ENCODE peak calls at places on chromosome 6, in nine cellular contexts. U, T, J, D, W, R, V, I and E are unnamed samples.

GRCh38 chr6:40845588-40845987 is 193.4 kb downstream of the UNC5CL start:
- DNase-seq in U (peak), T (peak), J (no peak), D (peak), W (peak), R (peak), V (peak), I (no peak), E (peak)

GRCh38 chr6:84522135-84522535 is 242.3 kb downstream of the TBX18 start:
- DNase-seq in U (peak), T (peak), J (no peak), D (no peak), W (peak), R (peak), V (peak), I (no peak), E (peak)

GRCh38 chr6:31585531-31585930 is 546 bp upstream of the LST1 start:
- DNase-seq in U (no peak), T (no peak), J (no peak), D (no peak), W (no peak), R (no peak), V (no peak), I (no peak), E (peak)

GRCh38 chr6:125957845-125958244 is 1.3 kb downstream of the HINT3 start:
- DNase-seq in U (peak), T (no peak), J (no peak), D (no peak), W (peak), R (peak), V (no peak), I (no peak), E (peak)

GRCh38 chr6:34544776-34545471 is 11.2 kb downstream of the SPDEF start:
- DNase-seq in U (no peak), T (no peak), J (no peak), D (peak), W (peak), R (no peak), V (no peak), I (no peak), E (no peak)

GRCh38 chr6:146543211-146543939 is at the start of gene RAB32:
- DNase-seq in U (peak), T (peak), J (peak), D (peak), W (peak), R (peak), V (peak), I (peak), E (peak)

GRCh38 chr6:119881416-119881815 is 531.9 kb upstream of the MAN1A1 start:
- DNase-seq in U (peak), T (no peak), J (no peak), D (no peak), W (peak), R (peak), V (peak), I (no peak), E (no peak)

GRCh38 chr6:134936927-134937326 is 13.0 kb downstream of the ALDH8A1 start:
- DNase-seq in U (no peak), T (peak), J (no peak), D (no peak), W (peak), R (peak), V (no peak), I (no peak), E (peak)

GRCh38 chr6:117143647-117144046 is 121.7 kb upstream of the VGLL2 start:
- DNase-seq in U (no peak), T (no peak), J (no peak), D (no peak), W (no peak), R (no peak), V (no peak), I (no peak), E (no peak)

GRCh38 chr6:34095741-34096140 is 50.1 kb downstream of the GRM4 start:
- DNase-seq in U (no peak), T (no peak), J (no peak), D (no peak), W (no peak), R (no peak), V (no peak), I (no peak), E (no peak)

GRCh38 chr6:37891072-37891471 is 71.5 kb downstream of the ZFAND3 start:
- DNase-seq in U (no peak), T (no peak), J (no peak), D (no peak), W (no peak), R (no peak), V (no peak), I (no peak), E (no peak)

GRCh38 chr6:72552938-72553337 is 68.9 kb upstream of the KCNQ5 start:
- DNase-seq in U (no peak), T (no peak), J (no peak), D (no peak), W (peak), R (peak), V (peak), I (no peak), E (peak)

GRCh38 chr6:21441386-21441785 is 152.2 kb upstream of the SOX4 start:
- DNase-seq in U (no peak), T (no peak), J (no peak), D (no peak), W (peak), R (no peak), V (peak), I (no peak), E (no peak)

GRCh38 chr6:783966-784365 is 91.0 kb upstream of the EXOC2 start:
- DNase-seq in U (no peak), T (no peak), J (no peak), D (no peak), W (no peak), R (no peak), V (peak), I (no peak), E (no peak)

GRCh38 chr6:36688534-36689075 is 9.0 kb upstream of the RAB44 start:
- DNase-seq in U (no peak), T (no peak), J (no peak), D (no peak), W (peak), R (peak), V (no peak), I (no peak), E (no peak)

GRCh38 chr6:118881440-118882313 is 12.3 kb upstream of the ASF1A start:
- DNase-seq in U (no peak), T (no peak), J (no peak), D (no peak), W (no peak), R (no peak), V (no peak), I (no peak), E (no peak)

GRCh38 chr6:16168858-16169257 is 40.0 kb downstream of the MYLIP start:
- DNase-seq in U (no peak), T (no peak), J (no peak), D (no peak), W (peak), R (peak), V (peak), I (no peak), E (no peak)

GRCh38 chr6:82906489-82906888 is 159.2 kb downstream of the UBE3D start:
- DNase-seq in U (no peak), T (peak), J (no peak), D (no peak), W (peak), R (peak), V (no peak), I (no peak), E (no peak)

GRCh38 chr6:99592900-99593299 is 13.7 kb upstream of the PRDM13 start:
- DNase-seq in U (no peak), T (no peak), J (no peak), D (no peak), W (peak), R (peak), V (no peak), I (no peak), E (no peak)

GRCh38 chr6:9126845-9127560 is 691.7 kb upstream of the SLC35B3 start:
- DNase-seq in U (peak), T (peak), J (no peak), D (no peak), W (peak), R (peak), V (peak), I (no peak), E (peak)

GRCh38 chr6:33166811-33167210 is 25.5 kb downstream of the COL11A2 start:
- DNase-seq in U (no peak), T (no peak), J (no peak), D (no peak), W (no peak), R (no peak), V (no peak), I (no peak), E (no peak)

GRCh38 chr6:78995946-78996345 is 82.1 kb downstream of the PHIP start:
- DNase-seq in U (no peak), T (no peak), J (no peak), D (no peak), W (peak), R (peak), V (peak), I (no peak), E (no peak)

GRCh38 chr6:167647333-167647732 is 179.4 kb upstream of the AFDN start:
- DNase-seq in U (no peak), T (no peak), J (no peak), D (no peak), W (peak), R (no peak), V (no peak), I (no peak), E (no peak)

GRCh38 chr6:132404736-132405135 is 3.5 kb upstream of the MOXD1 start:
- DNase-seq in U (no peak), T (no peak), J (no peak), D (no peak), W (peak), R (no peak), V (peak), I (no peak), E (no peak)

GRCh38 chr6:41359617-41360313 is 24.4 kb downstream of the NCR2 start:
- DNase-seq in U (no peak), T (no peak), J (no peak), D (no peak), W (no peak), R (no peak), V (no peak), I (no peak), E (no peak)

GRCh38 chr6:31826793-31827285 is 699 bp upstream of the HSPA1B start:
- DNase-seq in U (peak), T (no peak), J (no peak), D (peak), W (no peak), R (peak), V (no peak), I (peak), E (peak)

GRCh38 chr6:83592770-83593394 is 80.5 kb downstream of the PRSS35 start:
- DNase-seq in U (peak), T (no peak), J (peak), D (no peak), W (peak), R (peak), V (peak), I (no peak), E (peak)

GRCh38 chr6:42017021-42017643 is 33.2 kb upstream of the TAF8 start:
- DNase-seq in U (peak), T (peak), J (peak), D (no peak), W (peak), R (peak), V (peak), I (no peak), E (peak)

GRCh38 chr6:113980937-113981554 is 10.1 kb upstream of the HDAC2 start:
- DNase-seq in U (peak), T (no peak), J (peak), D (peak), W (peak), R (peak), V (no peak), I (no peak), E (no peak)

GRCh38 chr6:161342039-161342438 is 68.2 kb upstream of the AGPAT4 start:
- DNase-seq in U (no peak), T (no peak), J (no peak), D (no peak), W (no peak), R (no peak), V (no peak), I (no peak), E (no peak)

GRCh38 chr6:98827295-98828159 is 6.8 kb upstream of the POU3F2 start:
- DNase-seq in U (no peak), T (no peak), J (peak), D (peak), W (no peak), R (no peak), V (no peak), I (no peak), E (no peak)

GRCh38 chr6:6758915-6759654 is 170.6 kb downstream of the LY86 start:
- DNase-seq in U (peak), T (peak), J (peak), D (peak), W (peak), R (peak), V (peak), I (no peak), E (peak)

GRCh38 chr6:116060572-116061283 is at the start of gene FRK:
- DNase-seq in U (no peak), T (no peak), J (no peak), D (no peak), W (peak), R (peak), V (peak), I (no peak), E (peak)

GRCh38 chr6:105468850-105469249 is 66.0 kb upstream of the PREP start:
- DNase-seq in U (no peak), T (no peak), J (no peak), D (no peak), W (no peak), R (no peak), V (no peak), I (no peak), E (no peak)

GRCh38 chr6:72621243-72622093 is at the start of gene KCNQ5:
- DNase-seq in U (no peak), T (no peak), J (peak), D (peak), W (peak), R (peak), V (no peak), I (no peak), E (peak)

GRCh38 chr6:43673444-43674063 is 14.0 kb downstream of the MRPS18A start:
- DNase-seq in U (peak), T (no peak), J (no peak), D (no peak), W (no peak), R (no peak), V (no peak), I (no peak), E (no peak)

GRCh38 chr6:12011276-12012112 is 618 bp upstream of the HIVEP1 start:
- DNase-seq in U (peak), T (peak), J (peak), D (peak), W (peak), R (peak), V (peak), I (peak), E (peak)

GRCh38 chr6:118724211-118724610 is 72.8 kb upstream of the CEP85L start:
- DNase-seq in U (no peak), T (no peak), J (no peak), D (no peak), W (peak), R (no peak), V (no peak), I (no peak), E (no peak)

GRCh38 chr6:47647188-47647587 is 51.2 kb upstream of the ADGRF4 start:
- DNase-seq in U (no peak), T (no peak), J (no peak), D (no peak), W (no peak), R (no peak), V (no peak), I (no peak), E (no peak)

GRCh38 chr6:56789879-56790278 is 147.2 kb upstream of the DST start:
- DNase-seq in U (no peak), T (no peak), J (no peak), D (no peak), W (no peak), R (no peak), V (no peak), I (no peak), E (no peak)

GRCh38 chr6:122788208-122788607 is 850 bp upstream of the SMPDL3A start:
- DNase-seq in U (no peak), T (no peak), J (no peak), D (no peak), W (no peak), R (no peak), V (no peak), I (no peak), E (no peak)
- TF ChIP-seq CTCF in U (no peak), T (no peak), J (no peak), D (no peak), W (no peak), R (no peak), V (no peak), I (no peak), E (no peak)

DNA sequence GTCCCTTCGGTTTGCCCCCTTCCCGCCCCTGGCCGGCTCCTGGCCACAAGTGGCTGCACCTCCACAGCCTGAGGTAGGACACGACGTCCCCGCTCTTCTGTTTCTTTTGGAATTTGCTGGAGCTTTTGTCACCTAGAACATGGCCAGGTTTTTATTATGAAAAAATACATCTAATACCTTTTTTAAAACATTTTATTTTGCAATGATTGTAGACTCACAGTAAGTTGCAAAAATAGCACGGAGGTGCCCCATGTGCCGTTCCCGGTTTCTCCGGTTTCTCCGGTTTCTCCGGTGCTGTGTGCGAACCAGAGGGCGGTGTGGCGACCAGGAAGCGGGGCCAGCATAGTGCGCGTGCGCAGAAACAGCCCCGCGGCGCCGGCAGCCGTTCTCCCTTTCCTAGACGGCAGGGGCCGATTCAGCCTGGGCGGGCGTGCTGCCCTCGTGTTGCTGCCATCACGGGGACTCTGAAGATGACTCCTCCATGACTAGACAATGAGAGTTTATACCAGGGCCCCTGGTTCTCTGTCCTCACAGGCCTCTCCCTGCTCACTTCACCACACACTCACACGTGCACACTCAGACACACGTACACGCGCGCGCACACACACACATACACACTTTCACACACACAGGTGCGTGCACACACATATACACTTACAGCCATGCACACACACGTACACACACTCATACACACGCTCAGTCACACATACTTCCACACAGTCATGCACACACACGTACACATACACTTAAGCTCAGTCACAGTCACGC is 102.1 kb downstream of the TMEM242 start:
- DNase-seq in U (peak), T (peak), J (peak), D (peak), W (peak), R (peak), V (peak), I (peak), E (peak)
- TF ChIP-seq CTCF in U (no peak), T (no peak), J (no peak), D (no peak), W (peak), R (peak), V (peak), I (peak), E (peak)

DNA sequence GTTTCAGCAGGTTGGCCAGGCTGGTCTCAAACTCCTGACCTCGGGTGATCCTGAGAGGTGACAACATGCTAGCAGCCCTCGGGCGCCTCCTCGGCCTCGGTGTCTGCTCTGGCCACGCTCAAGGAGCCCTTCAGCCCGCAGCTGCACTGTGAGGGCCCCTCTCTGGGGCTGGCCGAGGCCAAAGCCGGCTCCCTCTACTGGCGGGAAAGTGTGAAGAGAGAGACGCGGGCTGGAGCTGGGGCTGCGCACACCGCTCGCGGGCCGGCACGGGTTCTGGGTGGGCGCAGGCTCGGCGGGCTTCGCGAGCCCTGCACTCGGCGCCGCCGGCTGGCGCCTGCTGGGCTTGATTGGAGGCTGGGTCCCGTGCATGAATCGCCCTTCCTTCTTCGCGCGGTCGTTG is 80.8 kb upstream of the RBM24 start:
- DNase-seq in U (no peak), T (no peak), J (no peak), D (peak), W (no peak), R (no peak), V (no peak), I (no peak), E (no peak)
- TF ChIP-seq CTCF in U (no peak), T (peak), J (peak), D (peak), W (peak), R (no peak), V (peak), I (no peak), E (peak)

DNA sequence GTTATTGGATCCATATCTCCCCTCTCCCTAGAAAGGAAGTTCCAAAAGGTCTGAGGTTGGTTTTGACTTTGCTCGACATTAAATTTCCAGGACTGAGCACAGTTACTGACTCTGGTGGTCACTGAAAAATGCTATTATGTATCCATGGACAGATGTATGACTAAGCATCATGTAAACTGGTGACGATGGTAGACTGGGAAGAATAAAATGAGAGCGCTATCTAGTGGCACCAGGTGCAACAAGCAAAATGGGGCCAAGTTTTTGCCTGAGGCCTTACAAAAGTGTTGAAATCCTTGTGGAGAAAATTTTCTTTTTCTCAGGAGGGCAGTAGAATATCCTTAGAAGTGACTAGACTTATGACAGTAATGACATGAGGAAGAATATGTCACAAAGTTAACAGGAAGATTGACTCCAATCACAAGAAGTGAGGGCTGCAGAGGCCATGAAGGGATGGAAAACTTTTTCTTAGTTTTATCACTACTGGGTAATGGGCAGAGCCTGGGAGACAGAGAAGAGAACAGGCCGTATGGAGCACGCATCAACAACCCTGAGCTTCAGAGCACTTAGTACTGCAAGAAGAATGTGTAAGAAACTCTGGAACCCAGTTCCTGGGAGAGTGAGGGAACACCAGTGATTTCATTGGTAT is 88.9 kb upstream of the ELOVL5 start:
- DNase-seq in U (peak), T (peak), J (peak), D (no peak), W (peak), R (peak), V (peak), I (no peak), E (peak)
- TF ChIP-seq CTCF in U (peak), T (peak), J (peak), D (peak), W (peak), R (peak), V (peak), I (peak), E (peak)

GRCh38 chr6:101395345-101395744 is 1.8 kb downstream of the GRIK2 start:
- DNase-seq in U (no peak), T (no peak), J (no peak), D (no peak), W (no peak), R (peak), V (no peak), I (no peak), E (peak)
- TF ChIP-seq CTCF in U (peak), T (peak), J (peak), D (peak), W (peak), R (no peak), V (no peak), I (peak), E (peak)